ENCODE peak calls at places on chromosomes 11 and 22, in nine cellular contexts. B is psoas muscle; V is left lung; T is fibroblast of lung; I is cardiac muscle cell; K is CD8-positive, alpha-beta memory T cell; Q is ovary; R is thoracic aorta; G is Peyer's patch. U is an unnamed sample. For H3K4me1, the result is how much of the 10 kb centered on the place peaks cover.

GRCh38 chr11:102121329-102121728 is 11.1 kb downstream of the YAP1 start:
- DNase-seq in B (no peak), R (no peak), G (no peak), Q (no peak), V (no peak), K (no peak), T (no peak), I (no peak), U (no peak)

GRCh38 chr11:34586655-34587281 is 34.1 kb upstream of the EHF start:
- DNase-seq in K (no peak), I (peak), B (no peak), Q (no peak), G (no peak), R (no peak), V (no peak), T (no peak), U (no peak)

GRCh38 chr11:15119352-15119751 is 4.6 kb downstream of the INSC start:
- DNase-seq in Q (no peak), T (no peak), I (no peak), V (no peak), B (no peak), R (no peak), K (no peak), G (no peak), U (no peak)

GRCh38 chr11:10211470-10211869 is 82.5 kb downstream of the SBF2 start:
- DNase-seq in K (no peak), I (no peak), V (no peak), R (no peak), T (no peak), B (no peak), G (no peak), Q (no peak), U (no peak)

GRCh38 chr22:37317698-37318210 is 35.4 kb downstream of the CYTH4 start:
- DNase-seq in G (no peak), Q (no peak), R (no peak), K (no peak), T (no peak), I (no peak), B (no peak), V (peak), U (no peak)

GRCh38 chr22:26362471-26362870 is 66.6 kb upstream of the ASPHD2 start:
- DNase-seq in T (peak), R (no peak), K (no peak), I (no peak), Q (no peak), G (no peak), B (no peak), V (no peak), U (no peak)

GRCh38 chr11:8196749-8197148 is 27.9 kb upstream of the RIC3 start:
- DNase-seq in R (no peak), B (no peak), K (no peak), Q (no peak), T (no peak), V (no peak), I (no peak), G (no peak), U (no peak)

GRCh38 chr11:118620529-118621070 is 13.2 kb downstream of the PHLDB1 start:
- DNase-seq in I (no peak), B (no peak), G (peak), Q (peak), K (no peak), V (no peak), T (peak), R (no peak), U (no peak)

GRCh38 chr11:59137190-59137589 is 5.5 kb upstream of the FAM111A start:
- DNase-seq in T (no peak), B (no peak), K (no peak), R (no peak), I (no peak), Q (no peak), V (peak), G (no peak), U (no peak)

GRCh38 chr22:31094741-31095140 is 12.6 kb downstream of the SELENOM start:
- DNase-seq in V (no peak), G (no peak), R (no peak), T (no peak), Q (no peak), B (no peak), K (no peak), I (no peak), U (no peak)
- H3K4me1 ChIP-seq in V (under half), G (under half), R (half or more), T (under half), Q (under half), B (half or more), K (under half), I (under half), U (under half)

GRCh38 chr22:50114221-50114981 is 24.6 kb downstream of the MOV10L1 start:
- DNase-seq in I (peak), Q (no peak), B (no peak), T (peak), V (peak), R (no peak), G (no peak), K (no peak), U (no peak)
- H3K4me3 ChIP-seq in I (no peak), Q (peak), B (no peak), T (no peak), V (no peak), R (peak), G (no peak), K (no peak), U (no peak)

GRCh38 chr11:17543574-17544180 is 539 bp downstream of the USH1C start:
- DNase-seq in Q (no peak), V (no peak), I (no peak), B (no peak), T (no peak), K (no peak), R (no peak), G (peak), U (no peak)
- H3K27ac ChIP-seq in Q (no peak), V (no peak), I (no peak), B (no peak), T (no peak), K (no peak), R (no peak), G (peak), U (no peak)

GRCh38 chr22:27780161-27780575 is 21.4 kb downstream of the MN1 start:
- DNase-seq in K (no peak), I (peak), G (no peak), B (no peak), Q (no peak), R (no peak), T (peak), V (no peak), U (no peak)

GRCh38 chr22:27778299-27779090 is 23.1 kb downstream of the MN1 start:
- DNase-seq in T (peak), B (peak), R (no peak), I (no peak), Q (no peak), K (no peak), V (no peak), G (no peak), U (no peak)

GRCh38 chr22:27777128-27777527 is 24.4 kb downstream of the MN1 start:
- DNase-seq in V (no peak), R (no peak), G (no peak), I (no peak), K (no peak), T (no peak), Q (no peak), B (no peak), U (no peak)

GRCh38 chr22:27782065-27782464 is 19.5 kb downstream of the MN1 start:
- DNase-seq in Q (no peak), R (no peak), B (peak), K (no peak), T (no peak), V (no peak), G (no peak), I (no peak), U (no peak)

DNA sequence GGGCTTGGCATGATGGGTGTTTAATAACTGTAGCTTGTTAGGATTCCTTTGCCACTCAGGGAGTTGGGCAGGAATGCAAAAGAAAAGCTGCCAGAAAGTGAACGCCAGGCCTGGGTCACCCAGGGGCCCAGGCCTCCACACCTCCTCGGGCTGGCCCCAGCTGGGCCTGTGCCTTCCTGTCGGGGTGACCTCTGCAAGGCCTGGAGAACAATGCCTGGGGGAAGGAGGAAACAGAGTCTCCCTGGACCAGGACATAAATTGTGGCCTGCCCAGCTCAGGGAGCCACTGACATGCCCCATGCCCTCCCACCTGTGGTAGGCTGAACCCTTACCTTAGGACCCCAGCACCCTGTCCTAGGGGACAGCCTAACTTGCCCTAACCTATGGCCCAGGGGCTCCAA is 21.9 kb downstream of the MN1 start:
- DNase-seq in T (no peak), R (no peak), I (no peak), Q (no peak), K (no peak), G (no peak), V (no peak), B (no peak), U (no peak)
- H3K4me1 ChIP-seq in T (under half), R (half or more), I (under half), Q (under half), K (under half), G (under half), V (under half), B (half or more), U (under half)

DNA sequence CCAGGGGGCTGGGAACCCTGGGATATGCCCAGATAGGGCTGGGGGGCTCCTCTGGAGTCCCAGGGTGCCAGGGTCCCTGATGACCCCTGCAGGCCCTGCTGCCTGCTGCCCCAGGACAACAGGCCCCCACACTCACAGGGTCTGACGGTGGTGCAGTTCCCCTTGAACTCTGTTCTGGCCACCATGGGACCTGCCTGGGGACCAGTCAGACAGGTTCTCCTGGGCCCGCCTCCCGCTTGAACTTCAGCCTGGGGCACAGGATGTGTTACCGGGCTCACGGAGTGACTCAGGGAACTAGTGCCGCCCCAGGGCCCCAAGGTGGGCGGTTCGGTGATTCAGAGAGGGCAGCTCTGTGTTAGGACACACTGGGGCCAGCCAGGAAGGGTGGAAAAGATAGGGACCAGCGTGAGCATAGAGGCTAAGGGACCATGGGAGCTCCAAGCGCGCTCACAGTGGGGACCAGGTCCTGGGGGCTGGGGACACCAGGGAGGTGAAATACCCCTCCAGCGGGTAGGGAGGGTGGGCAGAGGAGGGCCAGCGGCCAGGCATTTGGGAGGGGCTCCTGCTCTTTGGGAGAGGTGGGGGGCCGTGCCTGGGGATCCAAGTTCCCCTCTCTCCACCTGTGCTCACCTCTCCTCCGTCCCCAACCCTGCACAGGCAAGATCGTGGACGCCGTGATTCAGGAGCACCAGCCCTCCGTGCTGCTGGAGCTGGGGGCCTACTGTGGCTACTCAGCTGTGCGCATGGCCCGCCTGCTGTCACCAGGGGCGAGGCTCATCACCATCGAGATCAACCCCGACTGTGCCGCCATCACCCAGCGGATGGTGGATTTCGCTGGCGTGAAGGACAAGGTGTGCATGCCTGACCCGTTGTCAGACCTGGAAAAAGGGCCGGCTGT is 21.5 kb upstream of the TXNRD2 start:
- DNase-seq in V (peak), B (peak), G (peak), Q (no peak), T (peak), K (no peak), R (no peak), I (no peak), U (no peak)
- H3K4me3 ChIP-seq in V (peak), B (no peak), G (peak), Q (no peak), T (no peak), K (no peak), R (no peak), I (no peak), U (no peak)

GRCh38 chr11:6638437-6638836 is 17.2 kb downstream of the DCHS1 start:
- DNase-seq in B (no peak), K (no peak), T (no peak), I (no peak), Q (no peak), G (no peak), R (no peak), V (no peak), U (no peak)
- H3K27ac ChIP-seq in B (no peak), K (no peak), T (peak), I (no peak), Q (no peak), G (peak), R (no peak), V (peak), U (no peak)

GRCh38 chr11:90192869-90193582 is 29.8 kb downstream of the CHORDC1 start:
- DNase-seq in G (no peak), B (no peak), Q (no peak), K (no peak), T (no peak), R (no peak), I (no peak), V (no peak), U (no peak)
- H3K4me1 ChIP-seq in G (under half), B (under half), Q (under half), K (under half), T (under half), R (under half), I (under half), V (under half), U (under half)